ENCODE peak calls at places on chromosomes 2 and 18, in ten cellular contexts. C, I, F, W, K, U, B, H, Y and T are unnamed samples.

GRCh38 chr2:134395779-134396178 is 141.9 kb downstream of the MGAT5 start:
- DNase-seq in K (no peak), W (no peak), Y (no peak), I (no peak), H (no peak), U (no peak), F (no peak), C (no peak), B (no peak), T (no peak)

GRCh38 chr2:109378682-109379081 is 235.1 kb downstream of the SEPTIN10 start:
- DNase-seq in I (no peak), K (no peak), Y (no peak), H (no peak), B (peak; percentile 10), W (peak; percentile 5), C (no peak), F (no peak), U (peak; percentile 13), T (peak; percentile 10)

GRCh38 chr2:171492664-171493063 is 29.6 kb upstream of the CYBRD1 start:
- DNase-seq in I (no peak), H (no peak), W (no peak), U (no peak), B (no peak), C (no peak), Y (no peak), F (no peak), K (no peak), T (no peak)

GRCh38 chr2:105125920-105126319 is 88.1 kb downstream of the MRPS9 start:
- DNase-seq in H (no peak), U (no peak), I (no peak), B (no peak), Y (no peak), F (no peak), W (no peak), C (no peak), K (no peak), T (no peak)

GRCh38 chr2:84202166-84202565 is 256.9 kb downstream of the SUCLG1 start:
- DNase-seq in F (no peak), H (no peak), B (no peak), Y (no peak), U (no peak), K (no peak), W (no peak), C (no peak), I (no peak), T (no peak)

GRCh38 chr18:56235773-56236115 is 402.6 kb downstream of the TXNL1 start:
- DNase-seq in U (no peak), I (no peak), H (peak; percentile 62), K (no peak), F (no peak), Y (no peak), B (no peak), C (no peak), W (no peak), T (no peak)

GRCh38 chr2:67871696-67872320 is 191.0 kb downstream of the C1D start:
- DNase-seq in I (peak; percentile 49), F (no peak), U (no peak), C (no peak), H (no peak), B (no peak), W (no peak), K (no peak), Y (no peak), T (no peak)

GRCh38 chr18:32373995-32374394 is 96.7 kb downstream of the GAREM1 start:
- DNase-seq in U (no peak), K (no peak), F (no peak), W (no peak), Y (no peak), C (peak; percentile 56), I (no peak), H (no peak), B (no peak), T (no peak)

GRCh38 chr2:150376627-150377335 is 110.7 kb downstream of the RND3 start:
- DNase-seq in H (peak; percentile 7), I (no peak), C (no peak), B (no peak), U (no peak), F (no peak), K (no peak), Y (no peak), W (peak; percentile 65), T (peak; percentile 88)

GRCh38 chr2:231714639-231715498 is 6.5 kb downstream of the PTMA start:
- DNase-seq in B (peak; percentile 65), W (peak; percentile 83), K (peak; percentile 75), I (no peak), Y (no peak), C (peak; percentile 49), H (peak; percentile 93), U (peak; percentile 87), F (peak; percentile 74), T (peak; percentile 87)

GRCh38 chr2:116224610-116225009 is 1589.9 kb upstream of the DDX18 start:
- DNase-seq in Y (no peak), C (no peak), K (no peak), I (no peak), B (no peak), F (no peak), U (no peak), W (no peak), H (no peak), T (no peak)

GRCh38 chr2:1633092-1633721 is 111.1 kb downstream of the PXDN start:
- DNase-seq in Y (no peak), I (no peak), C (no peak), U (peak; percentile 26), K (no peak), F (no peak), H (no peak), W (no peak), B (no peak), T (peak; percentile 61)

GRCh38 chr2:176283268-176283667 is 14.0 kb downstream of the MTX2 start:
- DNase-seq in F (no peak), U (no peak), C (no peak), Y (no peak), K (no peak), W (no peak), H (no peak), I (no peak), B (no peak), T (no peak)

GRCh38 chr2:164711246-164712138 is 90.2 kb upstream of the GRB14 start:
- DNase-seq in B (no peak), Y (no peak), F (no peak), I (no peak), C (no peak), K (no peak), W (no peak), U (no peak), H (no peak), T (peak; percentile 56)
- H3K4me1 ChIP-seq in B (no peaks in the 10 kb centered on the region), Y (peaks cover 7% of the 10 kb centered on the region), F (peaks cover 6% of the 10 kb centered on the region), I (no peaks in the 10 kb centered on the region), C (peaks cover 45% of the 10 kb centered on the region), K (peaks cover 1% of the 10 kb centered on the region), W (no peaks in the 10 kb centered on the region), U (no peaks in the 10 kb centered on the region), H (no peaks in the 10 kb centered on the region), T (peaks cover 66% of the 10 kb centered on the region)

GRCh38 chr2:136844546-136844945 is 79.2 kb downstream of the THSD7B start:
- DNase-seq in K (no peak), U (no peak), H (no peak), Y (no peak), W (no peak), C (no peak), I (no peak), B (no peak), F (no peak), T (no peak)
- H3K4me3 ChIP-seq in K (no peak overlapping the region), U (no peak overlapping the region), H (no peak overlapping the region), Y (no peak overlapping the region), W (no peak overlapping the region), C (no peak overlapping the region), I (no peak overlapping the region), B (no peak overlapping the region), F (no peak overlapping the region), T (no peak overlapping the region)

DNA sequence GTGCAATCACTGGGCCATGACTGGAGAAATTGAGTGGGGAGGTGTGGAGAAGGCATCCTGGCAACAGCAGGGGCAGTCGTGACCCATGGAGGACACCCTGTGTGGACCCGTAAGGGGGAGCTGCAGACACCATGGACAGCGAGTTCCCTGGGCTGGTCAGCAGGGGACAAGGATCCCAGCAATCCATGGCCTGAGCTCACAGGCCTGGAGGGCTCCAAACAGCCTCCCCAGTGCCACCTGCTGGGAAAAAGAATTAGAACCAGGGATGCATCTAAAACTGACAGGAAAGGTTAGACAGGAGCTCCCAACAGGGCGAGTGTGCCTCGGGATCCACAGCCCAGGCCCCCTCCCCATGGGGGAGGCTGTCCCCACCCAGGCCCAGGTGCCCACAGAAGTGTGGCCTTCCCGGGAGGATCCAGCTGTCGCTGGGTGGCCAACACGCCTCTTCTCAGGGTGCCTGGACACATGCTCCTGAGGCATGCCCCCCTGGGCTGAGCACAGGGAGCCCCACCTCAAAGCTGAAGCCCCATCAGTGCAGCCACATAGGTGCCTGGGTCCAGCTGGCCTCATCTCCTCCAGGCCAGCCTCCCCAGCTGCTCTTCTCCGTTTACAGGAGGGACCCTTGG is 20.5 kb upstream of the KIF1A start:
- DNase-seq in K (peak; percentile 45), C (peak; percentile 70), H (peak; percentile 81), U (no peak), Y (no peak), W (no peak), F (no peak), I (no peak), B (no peak), T (peak; percentile 81)
- TF ChIP-seq CTCF in K (peak; percentile 15), C (no peak), H (peak; percentile 54), U (no peak), Y (peak; percentile 23), W (peak; percentile 43), F (peak; percentile 70), I (peak; percentile 41), B (peak; percentile 23), T (peak; percentile 69)

GRCh38 chr2:218229239-218229638 is 12.2 kb downstream of the ARPC2 start:
- DNase-seq in C (no peak), I (no peak), K (no peak), H (no peak), U (no peak), Y (no peak), W (no peak), F (no peak), B (no peak), T (no peak)

GRCh38 chr2:218230882-218231281 is 13.9 kb downstream of the ARPC2 start:
- DNase-seq in F (no peak), Y (no peak), C (peak; percentile 25), K (no peak), U (no peak), H (no peak), W (no peak), I (no peak), B (no peak), T (peak; percentile 77)

GRCh38 chr2:218226903-218227302 is 9.9 kb downstream of the ARPC2 start:
- DNase-seq in F (no peak), Y (no peak), K (no peak), C (no peak), H (no peak), I (no peak), B (no peak), W (no peak), U (no peak), T (no peak)

GRCh38 chr2:218228366-218229092 is 11.5 kb downstream of the ARPC2 start:
- DNase-seq in U (no peak), F (no peak), W (no peak), K (no peak), B (no peak), H (no peak), Y (no peak), C (no peak), I (no peak), T (no peak)

DNA sequence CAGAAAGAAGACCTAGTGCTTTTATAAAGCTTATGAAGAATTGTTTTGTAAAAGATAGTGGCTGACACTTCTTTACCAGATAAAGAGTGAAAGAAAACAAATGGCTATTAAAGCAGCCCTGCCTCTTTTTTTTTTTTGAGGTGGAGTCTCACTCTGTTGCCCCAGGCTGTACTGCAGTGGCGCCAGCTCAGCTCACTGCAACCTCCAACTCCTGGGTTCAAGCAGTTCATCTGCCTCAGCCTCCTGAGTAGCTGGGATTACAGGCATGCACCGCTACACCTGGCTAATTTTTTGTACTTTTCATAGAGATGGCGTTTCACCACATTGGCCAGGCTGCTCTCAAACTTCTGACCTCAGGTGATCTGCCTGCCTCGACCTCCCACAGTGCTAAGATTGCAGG is 12.9 kb downstream of the ARPC2 start:
- DNase-seq in C (no peak), K (no peak), I (no peak), W (no peak), U (no peak), H (no peak), Y (no peak), F (no peak), B (no peak), T (no peak)
- H3K4me1 ChIP-seq in C (peaks cover 52% of the 10 kb centered on the region), K (peaks cover 4% of the 10 kb centered on the region), I (peaks cover 39% of the 10 kb centered on the region), W (peaks cover 32% of the 10 kb centered on the region), U (peaks cover 33% of the 10 kb centered on the region), H (no peaks in the 10 kb centered on the region), Y (peaks cover 64% of the 10 kb centered on the region), F (peaks cover 58% of the 10 kb centered on the region), B (peaks cover 83% of the 10 kb centered on the region), T (peaks cover 46% of the 10 kb centered on the region)